ENCODE peak calls at places on chromosome X, in eight cellular contexts. D, N, C, P, J, K, Q and R are unnamed samples.

GRCh38 chrX:1150569-1151347 is 61.7 kb downstream of the CRLF2 start:
- DNase-seq in D (no peak), N (no peak), C (no peak), P (peak), J (no peak), K (no peak), Q (no peak), R (no peak)

GRCh38 chrX:49273181-49273727 is 3.7 kb downstream of the PPP1R3F start:
- DNase-seq in D (no peak), N (no peak), C (no peak), P (no peak), J (no peak), K (no peak), Q (no peak), R (no peak)

GRCh38 chrX:119015407-119016242 is 41.2 kb downstream of the LONRF3 start:
- DNase-seq in D (peak), N (no peak), C (peak), P (no peak), J (peak), K (peak), Q (peak), R (peak)

GRCh38 chrX:22800806-22801205 is 199.0 kb upstream of the DDX53 start:
- DNase-seq in D (peak), N (no peak), C (no peak), P (no peak), J (no peak), K (no peak), Q (peak), R (peak)

GRCh38 chrX:133544105-133544504 is 128.8 kb upstream of the GPC4 start:
- DNase-seq in D (peak), N (no peak), C (peak), P (no peak), J (no peak), K (peak), Q (peak), R (peak)

GRCh38 chrX:151743651-151744470 is 9.3 kb downstream of the CNGA2 start:
- DNase-seq in D (no peak), N (no peak), C (no peak), P (no peak), J (no peak), K (no peak), Q (no peak), R (no peak)

GRCh38 chrX:20968996-20969395 is 405.2 kb upstream of the CNKSR2 start:
- DNase-seq in D (no peak), N (no peak), C (no peak), P (no peak), J (no peak), K (no peak), Q (peak), R (no peak)

GRCh38 chrX:53255738-53256191 is 25.6 kb downstream of the IQSEC2 start:
- DNase-seq in D (no peak), N (no peak), C (no peak), P (no peak), J (peak), K (no peak), Q (no peak), R (no peak)

GRCh38 chrX:18574591-18574990 is 97.3 kb downstream of the RS1 start:
- DNase-seq in D (no peak), N (no peak), C (peak), P (no peak), J (peak), K (no peak), Q (peak), R (peak)

GRCh38 chrX:36978886-36979285 is 29.3 kb upstream of the FAM47C start:
- DNase-seq in D (no peak), N (no peak), C (peak), P (no peak), J (peak), K (no peak), Q (peak), R (peak)

GRCh38 chrX:47191331-47191730 is 2.3 kb upstream of the UBA1 start:
- DNase-seq in D (peak), N (peak), C (no peak), P (no peak), J (peak), K (peak), Q (no peak), R (peak)

GRCh38 chrX:94932278-94932965 is 1258.4 kb downstream of the FAM133A start:
- DNase-seq in D (peak), N (no peak), C (no peak), P (no peak), J (no peak), K (no peak), Q (no peak), R (no peak)
- H3K9ac ChIP-seq in D (no peak), N (no peak), C (no peak), P (no peak), J (no peak), K (no peak), Q (no peak), R (no peak)

DNA sequence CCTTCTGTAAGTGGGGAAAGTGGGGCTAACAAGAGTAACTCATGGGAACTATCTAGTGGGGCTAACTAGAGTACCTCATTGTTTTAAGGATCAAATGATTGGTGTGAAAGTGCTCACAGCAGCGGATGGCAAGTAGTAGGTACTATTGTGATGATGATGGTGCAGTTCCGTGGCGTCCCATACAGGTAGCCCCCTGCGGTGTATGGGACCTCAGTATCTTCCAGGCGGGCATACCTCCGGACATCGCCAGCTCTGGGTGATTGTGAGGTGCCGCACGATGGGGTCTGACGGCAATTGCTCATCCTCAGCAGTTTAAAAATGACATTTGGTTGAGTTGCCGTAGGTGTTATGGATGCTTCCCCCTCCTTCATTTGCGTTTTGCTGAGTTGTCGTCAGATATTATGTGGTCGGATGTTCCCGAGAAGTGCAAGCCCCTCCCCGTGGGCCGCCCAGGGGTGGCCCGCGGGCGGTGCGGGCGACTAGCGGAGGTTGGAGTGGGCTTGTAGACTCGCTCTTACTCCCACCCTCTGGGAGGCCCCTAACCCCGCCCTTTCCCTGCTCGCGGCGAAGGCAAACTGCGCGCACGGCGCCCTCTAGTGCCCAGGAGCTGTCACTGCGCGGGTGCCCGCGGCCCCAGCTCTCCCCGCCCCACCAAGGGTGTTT is 18.3 kb upstream of the GPR101 start:
- DNase-seq in D (peak), N (peak), C (peak), P (peak), J (peak), K (peak), Q (peak), R (peak)
- H3K9ac ChIP-seq in D (no peak), N (no peak), C (no peak), P (no peak), J (no peak), K (no peak), Q (no peak), R (no peak)

DNA sequence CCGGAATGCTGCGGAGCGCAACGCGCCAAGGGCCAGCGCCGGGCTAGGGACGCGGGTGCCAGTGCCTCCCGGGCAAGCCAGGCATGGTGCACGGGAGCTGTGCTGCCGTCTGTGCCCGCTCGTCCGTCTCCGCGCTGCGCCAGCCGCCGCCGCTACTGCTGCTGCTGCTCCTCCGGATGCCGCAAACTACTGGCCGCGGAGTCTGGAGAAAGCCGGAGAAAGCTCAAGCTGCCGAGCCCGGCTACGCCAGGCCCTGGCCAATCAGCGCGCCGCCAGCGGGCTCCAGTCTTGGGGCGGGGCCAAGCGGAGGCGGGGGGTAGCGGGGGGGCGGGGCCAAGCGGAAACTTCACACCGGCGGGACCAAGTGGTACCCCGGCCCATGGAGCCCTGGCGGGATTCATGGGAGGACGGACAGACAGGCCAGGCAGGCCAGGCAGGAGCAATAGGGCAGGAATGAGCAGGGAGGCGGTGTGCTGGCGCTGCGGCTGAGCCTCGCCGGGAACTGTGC is at the start of gene PCDH19:
- DNase-seq in D (peak), N (peak), C (peak), P (peak), J (peak), K (no peak), Q (peak), R (peak)
- H3K9ac ChIP-seq in D (peak), N (no peak), C (no peak), P (no peak), J (no peak), K (no peak), Q (no peak), R (no peak)

DNA sequence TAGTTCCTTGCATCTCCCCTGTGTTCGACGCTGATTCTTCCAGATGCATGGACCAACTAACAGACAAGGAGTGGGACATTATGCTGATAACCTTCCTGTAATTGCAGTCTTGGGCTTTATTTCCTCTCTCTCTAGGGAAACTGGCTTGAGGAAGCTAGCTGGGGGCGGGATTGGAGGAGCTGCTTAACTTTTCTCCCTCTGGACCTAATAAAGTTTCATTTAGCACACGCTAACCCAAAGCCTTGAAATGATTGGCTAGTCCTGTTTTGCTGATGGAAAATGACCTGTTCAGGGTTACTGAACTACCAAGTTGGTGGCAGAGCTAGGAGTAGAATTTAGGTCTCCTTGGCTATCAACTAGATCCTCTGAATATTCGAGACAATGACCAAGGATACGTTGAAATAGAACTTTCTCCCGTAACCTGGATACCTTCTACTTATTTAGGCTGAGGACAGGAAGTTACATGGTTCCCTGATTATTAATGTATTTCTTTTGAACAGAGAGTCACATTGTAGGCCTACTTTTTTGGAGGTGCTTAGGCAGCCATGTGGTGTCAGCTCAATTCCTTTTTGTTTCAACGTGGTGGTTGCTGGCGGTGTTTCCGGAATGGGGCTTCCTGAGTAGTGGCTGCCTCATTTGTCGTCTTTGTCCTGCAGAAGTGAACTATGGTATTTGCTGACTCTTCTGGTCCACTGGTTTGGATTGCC is 2.0 kb downstream of the PGK1 start:
- DNase-seq in D (no peak), N (no peak), C (no peak), P (no peak), J (peak), K (no peak), Q (no peak), R (no peak)
- H3K9ac ChIP-seq in D (peak), N (no peak), C (peak), P (no peak), J (peak), K (peak), Q (peak), R (peak)

GRCh38 chrX:153642313-153642654 is 4.7 kb upstream of the DUSP9 start:
- DNase-seq in D (no peak), N (peak), C (no peak), P (peak), J (no peak), K (no peak), Q (no peak), R (peak)

GRCh38 chrX:153643431-153644351 is 3.3 kb upstream of the DUSP9 start:
- DNase-seq in D (no peak), N (peak), C (no peak), P (peak), J (no peak), K (no peak), Q (no peak), R (peak)

GRCh38 chrX:153644356-153645125 is 2.5 kb upstream of the DUSP9 start:
- DNase-seq in D (peak), N (peak), C (no peak), P (peak), J (no peak), K (no peak), Q (no peak), R (peak)

GRCh38 chrX:153641575-153642312 is 5.3 kb upstream of the DUSP9 start:
- DNase-seq in D (peak), N (peak), C (no peak), P (peak), J (no peak), K (no peak), Q (no peak), R (no peak)

DNA sequence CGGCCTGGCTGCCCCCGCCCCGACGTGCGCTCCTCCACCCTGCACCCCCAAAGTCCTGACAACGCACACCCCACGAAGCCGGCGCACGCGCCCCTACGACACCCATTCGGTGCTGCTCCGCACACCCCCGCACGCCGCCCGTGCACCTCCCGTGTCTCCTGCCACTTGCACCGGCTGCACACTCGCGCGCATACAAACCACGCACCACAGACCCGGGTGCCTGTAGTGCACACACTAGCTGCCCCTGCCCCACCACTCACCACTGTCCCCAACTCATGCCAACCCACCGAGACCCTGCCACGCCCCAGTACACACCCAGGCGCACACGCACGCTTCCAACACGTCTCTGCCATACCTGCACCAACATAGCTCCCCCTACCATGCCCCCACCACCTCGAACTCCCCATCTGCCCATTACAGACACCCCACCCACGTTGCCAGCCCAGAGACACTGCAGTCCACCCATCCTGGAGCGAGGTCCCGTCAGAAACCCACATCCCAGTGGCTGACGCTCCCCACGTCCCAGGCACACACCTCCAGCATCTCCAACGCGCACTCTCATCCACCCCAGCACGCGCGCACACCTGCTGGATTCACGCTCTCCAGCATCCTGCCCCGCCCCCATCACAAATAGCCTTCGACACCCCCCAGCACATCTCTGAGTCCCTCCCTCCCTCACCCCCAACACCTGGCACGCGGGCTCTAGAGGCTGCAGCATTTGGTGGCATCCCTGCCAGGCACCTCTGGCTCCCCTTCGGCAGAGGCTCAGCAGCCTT is 4.2 kb upstream of the DUSP9 start:
- DNase-seq in D (no peak), N (no peak), C (no peak), P (peak), J (no peak), K (no peak), Q (no peak), R (no peak)
- H3K9ac ChIP-seq in D (no peak), N (no peak), C (no peak), P (no peak), J (no peak), K (no peak), Q (no peak), R (no peak)